ENCODE peak calls at places on chromosomes 16 and 17, in six cellular contexts. One of them, this sample, is unnamed.

GRCh38 chr17:45003877-45004276 is 35.8 kb upstream of the C1QL1 start:
- DNase-seq in NCI-H1694 treated with DMSO at 0.1 percent for 48 hours: no peak
- DNase-seq in fibroblast of the aortic adventitia: no peak
- DNase-seq in stimulated activated CD4-positive, alpha-beta T cell treated with anti-CD3 and anti-CD28 coated beads, Interleukin-12 subunit alpha, Interleukin-12 subunit beta, amount 100 ng/mL, for 24 hours: no peak
- DNase-seq in HS-5: no peak
- DNase-seq in choroid plexus epithelial cell: no peak
- DNase-seq in this sample: no peak

GRCh38 chr17:63596856-63597557 is 3.7 kb upstream of the TACO1 start:
- DNase-seq in choroid plexus epithelial cell: no peak
- DNase-seq in HS-5: no peak
- DNase-seq in stimulated activated CD4-positive, alpha-beta T cell treated with anti-CD3 and anti-CD28 coated beads, Interleukin-12 subunit alpha, Interleukin-12 subunit beta, amount 100 ng/mL, for 24 hours: no peak
- DNase-seq in fibroblast of the aortic adventitia: no peak
- DNase-seq in NCI-H1694 treated with DMSO at 0.1 percent for 48 hours: no peak
- DNase-seq in this sample: peak

GRCh38 chr16:86306046-86306644 is 204.2 kb upstream of the FOXF1 start:
- DNase-seq in stimulated activated CD4-positive, alpha-beta T cell treated with anti-CD3 and anti-CD28 coated beads, Interleukin-12 subunit alpha, Interleukin-12 subunit beta, amount 100 ng/mL, for 24 hours: no peak
- DNase-seq in choroid plexus epithelial cell: peak
- DNase-seq in fibroblast of the aortic adventitia: peak
- DNase-seq in HS-5: no peak
- DNase-seq in NCI-H1694 treated with DMSO at 0.1 percent for 48 hours: no peak
- DNase-seq in this sample: no peak

GRCh38 chr17:77738666-77739531 is 219.6 kb upstream of the TNRC6C start:
- DNase-seq in stimulated activated CD4-positive, alpha-beta T cell treated with anti-CD3 and anti-CD28 coated beads, Interleukin-12 subunit alpha, Interleukin-12 subunit beta, amount 100 ng/mL, for 24 hours: no peak
- DNase-seq in HS-5: no peak
- DNase-seq in fibroblast of the aortic adventitia: peak
- DNase-seq in NCI-H1694 treated with DMSO at 0.1 percent for 48 hours: no peak
- DNase-seq in choroid plexus epithelial cell: no peak
- DNase-seq in this sample: no peak

GRCh38 chr17:59335685-59336084 is 4.2 kb downstream of the YPEL2 start:
- DNase-seq in HS-5: no peak
- DNase-seq in stimulated activated CD4-positive, alpha-beta T cell treated with anti-CD3 and anti-CD28 coated beads, Interleukin-12 subunit alpha, Interleukin-12 subunit beta, amount 100 ng/mL, for 24 hours: no peak
- DNase-seq in choroid plexus epithelial cell: no peak
- DNase-seq in NCI-H1694 treated with DMSO at 0.1 percent for 48 hours: no peak
- DNase-seq in fibroblast of the aortic adventitia: no peak
- DNase-seq in this sample: no peak

GRCh38 chr16:22813946-22814325 is at the start of gene HS3ST2:
- DNase-seq in stimulated activated CD4-positive, alpha-beta T cell treated with anti-CD3 and anti-CD28 coated beads, Interleukin-12 subunit alpha, Interleukin-12 subunit beta, amount 100 ng/mL, for 24 hours: no peak
- DNase-seq in NCI-H1694 treated with DMSO at 0.1 percent for 48 hours: no peak
- DNase-seq in HS-5: no peak
- DNase-seq in choroid plexus epithelial cell: no peak
- DNase-seq in fibroblast of the aortic adventitia: no peak
- DNase-seq in this sample: no peak

GRCh38 chr17:75386430-75386829 is 19.0 kb downstream of the GRB2 start:
- DNase-seq in HS-5: no peak
- DNase-seq in choroid plexus epithelial cell: no peak
- DNase-seq in NCI-H1694 treated with DMSO at 0.1 percent for 48 hours: no peak
- DNase-seq in fibroblast of the aortic adventitia: no peak
- DNase-seq in stimulated activated CD4-positive, alpha-beta T cell treated with anti-CD3 and anti-CD28 coated beads, Interleukin-12 subunit alpha, Interleukin-12 subunit beta, amount 100 ng/mL, for 24 hours: no peak
- DNase-seq in this sample: no peak

GRCh38 chr16:6104423-6104822 is 1006.8 kb upstream of the EEF2KMT start:
- DNase-seq in fibroblast of the aortic adventitia: no peak
- DNase-seq in choroid plexus epithelial cell: no peak
- DNase-seq in stimulated activated CD4-positive, alpha-beta T cell treated with anti-CD3 and anti-CD28 coated beads, Interleukin-12 subunit alpha, Interleukin-12 subunit beta, amount 100 ng/mL, for 24 hours: no peak
- DNase-seq in NCI-H1694 treated with DMSO at 0.1 percent for 48 hours: no peak
- DNase-seq in HS-5: no peak
- DNase-seq in this sample: no peak

GRCh38 chr16:71258371-71258770 is 27.8 kb upstream of the HYDIN start:
- DNase-seq in NCI-H1694 treated with DMSO at 0.1 percent for 48 hours: no peak
- DNase-seq in stimulated activated CD4-positive, alpha-beta T cell treated with anti-CD3 and anti-CD28 coated beads, Interleukin-12 subunit alpha, Interleukin-12 subunit beta, amount 100 ng/mL, for 24 hours: no peak
- DNase-seq in HS-5: no peak
- DNase-seq in fibroblast of the aortic adventitia: no peak
- DNase-seq in choroid plexus epithelial cell: no peak
- DNase-seq in this sample: no peak

GRCh38 chr17:8673621-8674020 is 43.1 kb upstream of the MYH10 start:
- DNase-seq in choroid plexus epithelial cell: peak
- DNase-seq in stimulated activated CD4-positive, alpha-beta T cell treated with anti-CD3 and anti-CD28 coated beads, Interleukin-12 subunit alpha, Interleukin-12 subunit beta, amount 100 ng/mL, for 24 hours: no peak
- DNase-seq in HS-5: peak
- DNase-seq in fibroblast of the aortic adventitia: peak
- DNase-seq in NCI-H1694 treated with DMSO at 0.1 percent for 48 hours: no peak
- DNase-seq in this sample: no peak

GRCh38 chr17:82120148-82120547 is 22.1 kb upstream of the FASN start:
- DNase-seq in stimulated activated CD4-positive, alpha-beta T cell treated with anti-CD3 and anti-CD28 coated beads, Interleukin-12 subunit alpha, Interleukin-12 subunit beta, amount 100 ng/mL, for 24 hours: no peak
- DNase-seq in HS-5: no peak
- DNase-seq in choroid plexus epithelial cell: peak
- DNase-seq in fibroblast of the aortic adventitia: peak
- DNase-seq in NCI-H1694 treated with DMSO at 0.1 percent for 48 hours: no peak
- DNase-seq in this sample: no peak

This sample was measured in Jurkat, Clone E6-1.